ENCODE peak calls at places on chromosomes 13 and 19, in ten cellular contexts. Q is GM23338, O is GM12891, X is SK-N-SH, T is breast epithelium, Y is GM12892, P is transverse colon, H is K562, A is stomach, U is HepG2. R is an unnamed sample.

GRCh38 chr13:109383683-109384082 is 402.7 kb downstream of the IRS2 start:
- DNase-seq in X (no peak), P (no peak), Y (no peak), A (no peak), U (no peak), Q (no peak), T (no peak), H (no peak), O (no peak), R (no peak)

GRCh38 chr13:43368003-43368402 is 344.6 kb downstream of the DNAJC15 start:
- DNase-seq in X (no peak), H (no peak), P (no peak), U (no peak), T (no peak), A (no peak), Q (no peak), O (no peak), Y (no peak), R (peak; percentile 17)

GRCh38 chr13:45847554-45848224 is 3.9 kb downstream of the SIAH3 start:
- DNase-seq in U (no peak), P (peak; percentile 18), T (no peak), Q (no peak), O (no peak), X (no peak), H (no peak), Y (no peak), A (peak; percentile 26), R (no peak)

GRCh38 chr19:10270616-10271394 is at the start of gene ICAM1:
- DNase-seq in U (peak; percentile 83), H (peak; percentile 83), T (peak; percentile 79), X (peak; percentile 52), Y (no peak), A (peak; percentile 72), Q (peak; percentile 88), O (no peak), P (peak; percentile 88), R (peak; percentile 54)

GRCh38 chr13:44271915-44272341 is 101.7 kb upstream of the SERP2 start:
- DNase-seq in O (no peak), T (no peak), Q (no peak), H (no peak), U (no peak), X (peak; percentile 55), A (no peak), P (no peak), Y (no peak), R (no peak)

GRCh38 chr13:26961890-26962615 is 201.5 kb upstream of the GPR12 start:
- DNase-seq in H (no peak), P (peak; percentile 82), Y (no peak), T (no peak), O (no peak), U (peak; percentile 92), A (peak; percentile 80), Q (no peak), X (no peak), R (no peak)

GRCh38 chr19:18473003-18473705 is 35.2 kb upstream of the ISYNA1 start:
- DNase-seq in O (no peak), Y (no peak), U (no peak), T (no peak), H (no peak), A (no peak), X (no peak), Q (no peak), P (no peak), R (no peak)

GRCh38 chr13:50679321-50679720 is 164.2 kb downstream of the DLEU7 start:
- DNase-seq in O (no peak), U (no peak), Y (no peak), X (no peak), H (no peak), T (no peak), Q (no peak), P (no peak), A (no peak), R (no peak)

GRCh38 chr19:1066748-1067340 is at the start of gene ARHGAP45:
- DNase-seq in H (peak; percentile 59), X (peak; percentile 66), P (peak; percentile 70), U (no peak), O (peak; percentile 79), A (peak; percentile 60), T (no peak), Y (peak; percentile 81), Q (peak; percentile 68), R (no peak)

DNA sequence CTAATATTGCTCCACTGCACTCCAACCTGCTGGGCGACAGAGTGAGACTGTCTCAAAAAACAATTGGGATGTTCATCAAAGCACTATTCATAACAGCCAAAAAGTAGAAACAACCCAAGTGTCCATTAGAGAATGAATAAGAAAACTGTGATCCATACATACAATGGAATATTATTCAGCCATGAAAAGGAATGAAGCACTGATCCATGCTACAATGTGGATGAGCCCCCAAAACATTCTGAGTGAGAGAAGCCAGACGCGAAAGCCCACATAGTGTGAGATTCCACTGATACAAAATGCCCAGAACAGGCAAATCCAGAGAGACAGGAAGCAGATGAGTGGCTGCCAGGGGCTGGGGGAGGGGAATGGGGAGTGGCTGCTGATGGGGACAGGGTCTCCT is 16.0 kb downstream of the KLF2 start:
- DNase-seq in X (no peak), U (no peak), H (no peak), Y (no peak), Q (no peak), P (no peak), O (no peak), A (no peak), T (no peak), R (no peak)
- TF ChIP-seq POLR2AphosphoS5 in X (no peak), U (no peak), H (no peak), Y (no peak), Q (no peak), P (no peak), O (no peak), A (no peak), T (no peak), R (no peak)

GRCh38 chr19:48695743-48696352 is at the start of gene FUT2:
- DNase-seq in X (no peak), U (no peak), A (peak; percentile 90), P (peak; percentile 90), O (no peak), T (no peak), Y (no peak), H (no peak), Q (peak; percentile 86), R (no peak)
- TF ChIP-seq POLR2AphosphoS5 in X (no peak), U (no peak), A (no peak), P (peak; percentile 97), O (no peak), T (no peak), Y (no peak), H (no peak), Q (peak; percentile 60), R (no peak)

DNA sequence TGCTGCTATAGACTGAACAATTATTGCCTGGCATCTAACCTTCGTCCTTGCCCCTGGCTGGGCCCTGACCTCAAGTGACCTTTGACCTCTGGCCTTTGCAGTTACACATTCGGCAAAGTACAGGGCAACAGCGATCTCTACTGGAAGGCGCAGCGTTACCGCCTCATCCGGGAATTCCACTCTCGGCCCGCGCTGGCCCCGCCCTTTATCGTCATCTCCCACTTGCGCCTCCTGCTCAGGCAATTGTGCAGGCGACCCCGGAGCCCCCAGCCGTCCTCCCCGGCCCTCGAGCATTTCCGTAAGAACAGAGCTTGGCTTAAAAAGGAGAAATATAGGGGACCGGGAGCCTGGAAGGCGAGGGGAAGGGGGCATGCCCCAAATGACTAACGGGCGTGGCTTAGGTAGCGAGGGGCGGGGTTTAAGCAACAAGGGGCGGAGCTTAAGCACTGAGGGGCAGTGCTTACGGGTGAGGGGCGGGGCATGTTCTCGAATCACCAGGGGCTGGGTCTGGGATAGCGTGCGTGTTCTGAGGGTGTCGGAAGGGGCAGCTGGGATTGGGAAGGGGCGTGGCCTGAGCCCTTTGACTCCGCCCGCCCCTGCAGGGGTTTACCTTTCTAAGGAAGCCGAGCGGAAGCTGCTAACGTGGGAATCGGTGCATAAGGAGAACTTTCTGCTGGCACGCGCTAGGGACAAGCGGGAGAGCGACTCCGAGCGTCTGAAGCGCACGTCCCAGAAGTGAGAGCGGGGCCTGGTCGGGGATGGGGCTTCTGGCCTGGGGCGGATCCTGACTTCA is 52.7 kb downstream of the TRPM4 start:
- DNase-seq in U (no peak), X (peak; percentile 69), O (no peak), A (no peak), Q (peak; percentile 98), H (peak; percentile 93), P (peak; percentile 42), Y (no peak), T (no peak), R (no peak)
- TF ChIP-seq POLR2AphosphoS5 in U (no peak), X (no peak), O (no peak), A (no peak), Q (peak; percentile 69), H (no peak), P (no peak), Y (no peak), T (no peak), R (no peak)

GRCh38 chr19:58519355-58520256 is at the start of gene ZBTB45:
- DNase-seq in U (peak; percentile 90), T (peak; percentile 92), X (peak; percentile 93), O (peak; percentile 80), H (peak; percentile 86), Q (peak; percentile 97), A (peak; percentile 93), Y (peak; percentile 79), P (peak; percentile 93), R (peak; percentile 89)
- TF ChIP-seq POLR2AphosphoS5 in U (peak; percentile 78), T (peak; percentile 93), X (peak; percentile 92), O (peak; percentile 86), H (peak; percentile 80), Q (peak; percentile 77), A (peak; percentile 74), Y (peak; percentile 82), P (peak; percentile 81), R (peak; percentile 96)

DNA sequence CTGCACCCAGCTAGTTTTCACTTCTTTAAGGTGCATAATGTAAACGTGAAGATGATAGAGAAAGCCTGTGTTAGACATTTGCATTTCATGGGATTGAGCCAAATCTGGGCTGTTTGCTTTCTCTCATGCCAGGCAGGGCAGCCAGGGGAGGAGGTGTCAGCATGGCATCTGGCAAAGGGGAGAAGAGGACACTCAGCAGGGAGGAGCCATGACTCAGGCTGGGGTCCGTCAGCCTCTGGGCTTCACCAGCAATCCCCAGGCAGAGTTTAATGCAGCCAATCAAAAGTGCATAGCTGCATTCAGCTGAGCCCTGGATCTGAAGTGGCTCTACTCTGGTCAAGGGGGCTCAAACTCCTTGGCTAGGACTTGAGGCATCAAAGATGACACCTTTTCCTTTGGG is 23.5 kb downstream of the EBPL start:
- DNase-seq in Q (no peak), T (no peak), Y (no peak), H (no peak), X (no peak), U (no peak), O (no peak), A (no peak), P (no peak), R (no peak)
- TF ChIP-seq POLR2AphosphoS5 in Q (no peak), T (no peak), Y (no peak), H (no peak), X (no peak), U (no peak), O (no peak), A (no peak), P (no peak), R (no peak)

GRCh38 chr13:63364159-63364558 is 1948.5 kb upstream of the PCDH20 start:
- DNase-seq in O (no peak), H (no peak), P (no peak), A (no peak), Q (no peak), Y (no peak), X (no peak), T (no peak), U (no peak), R (no peak)
- TF ChIP-seq POLR2AphosphoS5 in O (no peak), H (no peak), P (no peak), A (no peak), Q (no peak), Y (no peak), X (no peak), T (no peak), U (no peak), R (no peak)